ENCODE peak calls at places on chromosomes 12 and 14, in nine cellular contexts. One of them, this sample, is unnamed.

GRCh38 chr12:46493352-46494209 is 121.0 kb upstream of the SLC38A2 start:
- DNase-seq in cerebellar cortex: no peak
- DNase-seq in HTR-8/SVneo: no peak
- DNase-seq in NCI-H2029 treated with DMSO at 0.1 percent for 48 hours: peak
- DNase-seq in HuH-7: no peak
- DNase-seq in fibroblast of pulmonary artery: no peak
- DNase-seq in AG04450: no peak
- DNase-seq in HT1080: no peak
- DNase-seq in right cardiac atrium: no peak
- DNase-seq in this sample: no peak

GRCh38 chr14:65179918-65180724 is 77.8 kb upstream of the MAX start:
- DNase-seq in right cardiac atrium: peak
- DNase-seq in HuH-7: no peak
- DNase-seq in NCI-H2029 treated with DMSO at 0.1 percent for 48 hours: no peak
- DNase-seq in fibroblast of pulmonary artery: peak
- DNase-seq in HT1080: peak
- DNase-seq in cerebellar cortex: no peak
- DNase-seq in HTR-8/SVneo: peak
- DNase-seq in AG04450: peak
- DNase-seq in this sample: peak

GRCh38 chr12:78062781-78063180 is 232.1 kb downstream of the NAV3 start:
- DNase-seq in fibroblast of pulmonary artery: peak
- DNase-seq in HuH-7: no peak
- DNase-seq in right cardiac atrium: no peak
- DNase-seq in AG04450: peak
- DNase-seq in HT1080: peak
- DNase-seq in cerebellar cortex: peak
- DNase-seq in NCI-H2029 treated with DMSO at 0.1 percent for 48 hours: no peak
- DNase-seq in HTR-8/SVneo: no peak
- DNase-seq in this sample: no peak

GRCh38 chr12:127143020-127143419 is 1124.0 kb upstream of the TMEM132C start:
- DNase-seq in HT1080: no peak
- DNase-seq in cerebellar cortex: no peak
- DNase-seq in HTR-8/SVneo: no peak
- DNase-seq in AG04450: no peak
- DNase-seq in NCI-H2029 treated with DMSO at 0.1 percent for 48 hours: no peak
- DNase-seq in right cardiac atrium: no peak
- DNase-seq in fibroblast of pulmonary artery: no peak
- DNase-seq in HuH-7: no peak
- DNase-seq in this sample: no peak

GRCh38 chr12:94098466-94098865 is 49.9 kb upstream of the PLXNC1 start:
- DNase-seq in NCI-H2029 treated with DMSO at 0.1 percent for 48 hours: no peak
- DNase-seq in HuH-7: no peak
- DNase-seq in HT1080: peak
- DNase-seq in cerebellar cortex: no peak
- DNase-seq in HTR-8/SVneo: peak
- DNase-seq in AG04450: peak
- DNase-seq in fibroblast of pulmonary artery: peak
- DNase-seq in right cardiac atrium: no peak
- DNase-seq in this sample: no peak

GRCh38 chr14:77189479-77189878 is 7.9 kb downstream of the TMEM63C start:
- DNase-seq in cerebellar cortex: no peak
- DNase-seq in HT1080: no peak
- DNase-seq in HuH-7: no peak
- DNase-seq in right cardiac atrium: no peak
- DNase-seq in NCI-H2029 treated with DMSO at 0.1 percent for 48 hours: no peak
- DNase-seq in HTR-8/SVneo: no peak
- DNase-seq in fibroblast of pulmonary artery: no peak
- DNase-seq in AG04450: no peak
- DNase-seq in this sample: no peak

GRCh38 chr12:37548266-37548805 is 768.2 kb upstream of the ALG10B start:
- DNase-seq in HT1080: no peak
- DNase-seq in cerebellar cortex: no peak
- DNase-seq in HuH-7: no peak
- DNase-seq in right cardiac atrium: no peak
- DNase-seq in HTR-8/SVneo: no peak
- DNase-seq in AG04450: no peak
- DNase-seq in NCI-H2029 treated with DMSO at 0.1 percent for 48 hours: no peak
- DNase-seq in fibroblast of pulmonary artery: no peak
- DNase-seq in this sample: no peak

GRCh38 chr12:55720894-55721444 is 776 bp downstream of the RDH5 start:
- DNase-seq in HT1080: peak
- DNase-seq in HuH-7: peak
- DNase-seq in right cardiac atrium: peak
- DNase-seq in HTR-8/SVneo: no peak
- DNase-seq in AG04450: peak
- DNase-seq in NCI-H2029 treated with DMSO at 0.1 percent for 48 hours: no peak
- DNase-seq in fibroblast of pulmonary artery: peak
- DNase-seq in cerebellar cortex: peak
- DNase-seq in this sample: peak

GRCh38 chr14:68862954-68863594 is 70.2 kb upstream of the ZFP36L1 start:
- DNase-seq in HuH-7: peak
- DNase-seq in right cardiac atrium: peak
- DNase-seq in NCI-H2029 treated with DMSO at 0.1 percent for 48 hours: peak
- DNase-seq in fibroblast of pulmonary artery: peak
- DNase-seq in cerebellar cortex: peak
- DNase-seq in AG04450: peak
- DNase-seq in HTR-8/SVneo: peak
- DNase-seq in HT1080: peak
- DNase-seq in this sample: peak

GRCh38 chr14:89720741-89721315 is 233.7 kb downstream of the EFCAB11 start:
- DNase-seq in AG04450: no peak
- DNase-seq in NCI-H2029 treated with DMSO at 0.1 percent for 48 hours: no peak
- DNase-seq in cerebellar cortex: no peak
- DNase-seq in fibroblast of pulmonary artery: no peak
- DNase-seq in right cardiac atrium: peak
- DNase-seq in HT1080: no peak
- DNase-seq in HTR-8/SVneo: no peak
- DNase-seq in HuH-7: no peak
- DNase-seq in this sample: no peak

GRCh38 chr12:21065845-21066244 is 65.1 kb upstream of the SLCO1B1 start:
- DNase-seq in right cardiac atrium: no peak
- DNase-seq in HT1080: peak
- DNase-seq in AG04450: no peak
- DNase-seq in HuH-7: peak
- DNase-seq in HTR-8/SVneo: no peak
- DNase-seq in NCI-H2029 treated with DMSO at 0.1 percent for 48 hours: no peak
- DNase-seq in fibroblast of pulmonary artery: peak
- DNase-seq in cerebellar cortex: no peak
- DNase-seq in this sample: no peak

GRCh38 chr12:89259831-89260230 is 92.5 kb downstream of the DUSP6 start:
- DNase-seq in fibroblast of pulmonary artery: peak
- DNase-seq in NCI-H2029 treated with DMSO at 0.1 percent for 48 hours: no peak
- DNase-seq in HuH-7: no peak
- DNase-seq in cerebellar cortex: no peak
- DNase-seq in right cardiac atrium: no peak
- DNase-seq in AG04450: no peak
- DNase-seq in HT1080: peak
- DNase-seq in HTR-8/SVneo: no peak
- DNase-seq in this sample: no peak

GRCh38 chr12:123533672-123534643 is at the start of gene RILPL1:
- DNase-seq in right cardiac atrium: peak
- DNase-seq in NCI-H2029 treated with DMSO at 0.1 percent for 48 hours: no peak
- DNase-seq in HT1080: peak
- DNase-seq in HuH-7: peak
- DNase-seq in HTR-8/SVneo: peak
- DNase-seq in cerebellar cortex: peak
- DNase-seq in AG04450: no peak
- DNase-seq in fibroblast of pulmonary artery: peak
- DNase-seq in this sample: peak

GRCh38 chr12:120101182-120101581 is 15.4 kb downstream of the RAB35 start:
- DNase-seq in right cardiac atrium: peak
- DNase-seq in AG04450: no peak
- DNase-seq in HT1080: no peak
- DNase-seq in cerebellar cortex: no peak
- DNase-seq in NCI-H2029 treated with DMSO at 0.1 percent for 48 hours: no peak
- DNase-seq in HTR-8/SVneo: no peak
- DNase-seq in fibroblast of pulmonary artery: no peak
- DNase-seq in HuH-7: no peak
- DNase-seq in this sample: no peak

GRCh38 chr14:100294963-100295330 is 11.3 kb downstream of the SLC25A29 start:
- DNase-seq in NCI-H2029 treated with DMSO at 0.1 percent for 48 hours: no peak
- DNase-seq in cerebellar cortex: no peak
- DNase-seq in AG04450: no peak
- DNase-seq in right cardiac atrium: peak
- DNase-seq in HT1080: no peak
- DNase-seq in HTR-8/SVneo: no peak
- DNase-seq in fibroblast of pulmonary artery: no peak
- DNase-seq in HuH-7: no peak
- DNase-seq in this sample: no peak